ENCODE peak calls at places on chromosomes 12 and 14, in nine cellular contexts. T is activated CD8-positive, alpha-beta T cell treated with anti-CD3 and anti-CD28 coated beads for 36 hours; I is stimulated activated CD4-positive, alpha-beta T cell treated with anti-CD3 and anti-CD28 coated beads, TNF-alpha, amount 100 ng/mL, for 24 hours; W is NCI-H2081 treated with DMSO at 0.1 percent for 48 hours; C is SJSA1; Z is activated CD4-positive, CD25-positive, alpha-beta regulatory T cell; K is GM18507; O is ELR; E is Jurkat, Clone E6-1. S is an unnamed sample.

GRCh38 chr14:56247495-56248087 is 129.4 kb downstream of the PELI2 start:
- DNase-seq in W (no peak), K (no peak), I (no peak), O (peak), T (no peak), C (no peak), E (peak), Z (no peak), S (no peak)

GRCh38 chr14:94769413-94770250 is at the start of gene GSC:
- DNase-seq in C (peak), E (no peak), I (no peak), O (peak), Z (no peak), K (no peak), W (no peak), T (peak), S (peak)

GRCh38 chr12:122489038-122489437 is 11.7 kb downstream of the ZCCHC8 start:
- DNase-seq in T (no peak), K (no peak), I (no peak), C (no peak), W (no peak), O (no peak), E (no peak), Z (no peak), S (no peak)

GRCh38 chr14:97198813-97199212 is 401.6 kb downstream of the VRK1 start:
- DNase-seq in K (no peak), T (peak), C (no peak), I (no peak), E (no peak), W (no peak), O (no peak), Z (no peak), S (no peak)

GRCh38 chr14:69475194-69475818 is 9.2 kb upstream of the PLEKHD1 start:
- DNase-seq in I (no peak), T (peak), K (no peak), W (no peak), C (no peak), O (peak), Z (no peak), E (peak), S (no peak)

GRCh38 chr14:54310151-54310851 is 86.5 kb upstream of the CDKN3 start:
- DNase-seq in T (no peak), C (no peak), O (peak), W (no peak), K (no peak), I (no peak), E (peak), Z (no peak), S (no peak)

GRCh38 chr12:17020765-17021164 is 414.8 kb upstream of the LMO3 start:
- DNase-seq in I (no peak), C (no peak), O (no peak), E (no peak), K (no peak), T (no peak), W (no peak), Z (no peak), S (no peak)

GRCh38 chr14:100147181-100147631 is 12.2 kb downstream of the DEGS2 start:
- DNase-seq in Z (no peak), C (no peak), K (no peak), W (no peak), I (no peak), T (peak), E (peak), O (no peak), S (no peak)

GRCh38 chr12:118103601-118104382 is at the start of gene VSIG10:
- DNase-seq in E (peak), K (no peak), Z (no peak), W (no peak), O (peak), T (peak), I (no peak), C (peak), S (peak)

GRCh38 chr14:26589998-26590397 is 7.8 kb downstream of the NOVA1 start:
- DNase-seq in W (no peak), K (no peak), I (no peak), C (no peak), T (no peak), Z (no peak), O (no peak), E (no peak), S (no peak)

GRCh38 chr14:92677087-92677668 is 71.2 kb downstream of the LGMN start:
- DNase-seq in I (no peak), Z (no peak), E (peak), W (no peak), T (peak), O (peak), K (peak), C (no peak), S (no peak)

GRCh38 chr14:69315302-69315701 is 55.3 kb downstream of the GALNT16 start:
- DNase-seq in W (no peak), O (no peak), E (no peak), T (no peak), I (no peak), K (no peak), Z (no peak), C (no peak), S (no peak)

GRCh38 chr12:12636641-12637040 is 25.0 kb downstream of the CREBL2 start:
- DNase-seq in E (no peak), C (no peak), O (no peak), W (no peak), I (no peak), K (no peak), Z (no peak), T (no peak), S (no peak)

GRCh38 chr14:71554323-71554722 is 377.9 kb upstream of the RGS6 start:
- DNase-seq in Z (no peak), C (no peak), O (no peak), I (no peak), K (peak), W (no peak), E (no peak), T (peak), S (no peak)

S was measured in left ventricle myocardium inferior.